ENCODE peak calls at places on chromosome 15, in seven cellular contexts. D is suprapubic skin, Y is body of pancreas, S is upper lobe of right lung, C is right lobe of liver, U is heart left ventricle, J is foreskin keratinocyte. B is an unnamed sample. For H3K27me3, the result is how much of the 10 kb centered on the place peaks cover.

GRCh38 chr15:80991446-80991845 is 1.8 kb upstream of the MESD start:
- DNase-seq in U (peak), Y (peak), J (peak), S (no peak), D (no peak), C (no peak), B (no peak)

GRCh38 chr15:68177747-68178146 is 27.4 kb downstream of the CALML4 start:
- DNase-seq in U (no peak), J (no peak), D (no peak), Y (no peak), S (no peak), C (no peak), B (no peak)

GRCh38 chr15:98440917-98441316 is 207.4 kb upstream of the IGF1R start:
- DNase-seq in Y (no peak), S (no peak), U (no peak), J (peak), C (no peak), D (no peak), B (no peak)

GRCh38 chr15:48025118-48025517 is 95.7 kb upstream of the SLC24A5 start:
- DNase-seq in C (no peak), Y (no peak), D (no peak), J (no peak), U (no peak), S (no peak), B (peak)

GRCh38 chr15:74725845-74726773 is 781 bp upstream of the CYP1A1 start:
- DNase-seq in Y (peak), J (no peak), C (peak), U (peak), S (peak), D (peak), B (peak)

GRCh38 chr15:68352401-68353062 is 75.0 kb downstream of the FEM1B start:
- DNase-seq in J (peak), C (no peak), Y (no peak), U (no peak), S (no peak), D (no peak), B (peak)

GRCh38 chr15:27826902-27827321 is 272.2 kb downstream of the OCA2 start:
- DNase-seq in C (no peak), S (no peak), D (no peak), Y (no peak), U (no peak), J (no peak), B (no peak)

GRCh38 chr15:85582076-85582718 is 201.8 kb downstream of the AKAP13 start:
- DNase-seq in Y (peak), S (peak), C (no peak), D (no peak), J (no peak), U (no peak), B (peak)

GRCh38 chr15:48710952-48711495 is 65.5 kb upstream of the FBN1 start:
- DNase-seq in Y (no peak), C (no peak), S (no peak), D (no peak), U (no peak), J (peak), B (no peak)

GRCh38 chr15:51917493-51917892 is 54.1 kb downstream of the LEO1 start:
- DNase-seq in D (no peak), Y (no peak), C (no peak), U (no peak), J (peak), S (peak), B (peak)

GRCh38 chr15:75161788-75162414 is 39.8 kb upstream of the C15orf39 start:
- DNase-seq in J (no peak), U (no peak), C (no peak), S (peak), D (peak), Y (no peak), B (no peak)

GRCh38 chr15:59632714-59633113 is 21.1 kb downstream of the GCNT3 start:
- DNase-seq in Y (no peak), S (no peak), D (no peak), J (no peak), C (no peak), U (no peak), B (no peak)

GRCh38 chr15:74821091-74821789 is 5.2 kb upstream of the CPLX3 start:
- DNase-seq in Y (no peak), C (no peak), S (no peak), J (no peak), U (no peak), D (no peak), B (no peak)

GRCh38 chr15:24823473-24823872 is 131.3 kb upstream of the SNRPN start:
- DNase-seq in U (peak), D (no peak), Y (no peak), C (no peak), S (no peak), J (no peak), B (peak)

GRCh38 chr15:92914768-92915221 is 14.7 kb downstream of the CHD2 start:
- DNase-seq in Y (no peak), U (no peak), S (no peak), J (no peak), D (no peak), C (no peak), B (no peak)

GRCh38 chr15:68232937-68233336 is 3.4 kb upstream of the CLN6 start:
- DNase-seq in S (no peak), C (no peak), J (no peak), U (no peak), Y (no peak), D (peak), B (no peak)

GRCh38 chr15:97991972-97992541 is 31.6 kb downstream of the ARRDC4 start:
- DNase-seq in U (no peak), D (no peak), J (no peak), Y (peak), S (no peak), C (no peak), B (no peak)

GRCh38 chr15:100842756-100843730 is 36.6 kb upstream of the ALDH1A3 start:
- DNase-seq in S (no peak), D (no peak), U (no peak), C (no peak), J (no peak), Y (no peak), B (no peak)

GRCh38 chr15:79164465-79164864 is 73.9 kb upstream of the RASGRF1 start:
- DNase-seq in U (no peak), D (no peak), Y (no peak), J (no peak), S (no peak), C (no peak), B (no peak)

GRCh38 chr15:61130945-61131597 is 98.0 kb downstream of the RORA start:
- DNase-seq in S (no peak), C (no peak), D (no peak), Y (no peak), U (no peak), J (no peak), B (no peak)

GRCh38 chr15:31305375-31305774 is 21.3 kb upstream of the KLF13 start:
- DNase-seq in Y (no peak), C (no peak), S (peak), D (no peak), U (peak), J (no peak), B (no peak)

GRCh38 chr15:31501074-31501473 is 174.4 kb downstream of the KLF13 start:
- DNase-seq in J (no peak), C (no peak), D (no peak), U (no peak), Y (no peak), S (no peak), B (no peak)

GRCh38 chr15:35944945-35945344 is 399.0 kb upstream of the DPH6 start:
- DNase-seq in D (no peak), C (no peak), J (no peak), Y (no peak), U (no peak), S (no peak), B (no peak)

GRCh38 chr15:98865397-98866339 is 141.9 kb downstream of the PGPEP1L start:
- DNase-seq in S (peak), U (peak), C (peak), J (peak), Y (peak), D (peak), B (peak)

GRCh38 chr15:74994236-74994635 is 1.1 kb upstream of the SCAMP5 start:
- DNase-seq in C (no peak), U (no peak), J (no peak), S (no peak), D (no peak), Y (no peak), B (no peak)

GRCh38 chr15:80832676-80833075 is 53.5 kb downstream of the CEMIP start:
- DNase-seq in U (no peak), S (no peak), J (no peak), D (no peak), Y (no peak), C (no peak), B (no peak)

GRCh38 chr15:48759921-48760320 is 50.9 kb downstream of the CEP152 start:
- DNase-seq in Y (no peak), J (peak), S (no peak), C (no peak), U (no peak), D (no peak), B (no peak)

GRCh38 chr15:71201471-71201870 is 86.2 kb downstream of the THSD4 start:
- DNase-seq in Y (no peak), D (no peak), C (no peak), J (no peak), U (no peak), S (peak), B (no peak)

GRCh38 chr15:42890161-42890913 is 30.2 kb downstream of the TTBK2 start:
- DNase-seq in Y (no peak), U (no peak), S (no peak), D (no peak), J (peak), C (no peak), B (peak)

GRCh38 chr15:39488498-39488897 is 92.4 kb upstream of the THBS1 start:
- DNase-seq in Y (no peak), J (no peak), U (peak), C (no peak), D (no peak), S (no peak), B (peak)

GRCh38 chr15:93088981-93089854 is at the start of gene RGMA:
- DNase-seq in D (no peak), J (no peak), C (no peak), U (peak), Y (peak), S (peak), B (no peak)

GRCh38 chr15:41161336-41161735 is 45.3 kb upstream of the INO80 start:
- DNase-seq in S (no peak), Y (no peak), D (no peak), U (no peak), C (no peak), J (no peak), B (no peak)

GRCh38 chr15:100930306-100930848 is 11.2 kb downstream of the LRRK1 start:
- DNase-seq in D (no peak), S (no peak), U (no peak), C (no peak), Y (no peak), J (no peak), B (no peak)

GRCh38 chr15:30885814-30886213 is 17.9 kb upstream of the FAN1 start:
- DNase-seq in U (no peak), C (no peak), J (no peak), Y (no peak), D (no peak), S (no peak), B (peak)

GRCh38 chr15:100879046-100879445 is 585 bp upstream of the ALDH1A3 start:
- DNase-seq in D (no peak), C (no peak), Y (no peak), S (no peak), U (no peak), J (no peak), B (no peak)

GRCh38 chr15:48533982-48534381 is 111.5 kb downstream of the FBN1 start:
- DNase-seq in U (no peak), C (no peak), S (no peak), J (no peak), D (no peak), Y (no peak), B (no peak)

GRCh38 chr15:83554558-83554957 is 99.4 kb upstream of the ADAMTSL3 start:
- DNase-seq in Y (no peak), U (no peak), S (no peak), C (no peak), D (no peak), J (no peak), B (no peak)
- H3K27me3 ChIP-seq in Y (under half), U (under half), S (under half), C (under half), D (under half), J (under half), B (under half)

GRCh38 chr15:66042624-66043023 is 173.3 kb downstream of the RAB11A start:
- DNase-seq in J (peak), D (no peak), C (no peak), Y (peak), S (no peak), U (no peak), B (no peak)
- H3K27me3 ChIP-seq in J (under half), D (under half), C (under half), Y (under half), S (under half), U (under half), B (under half)

GRCh38 chr15:37104413-37105392 is 4.4 kb upstream of the MEIS2 start:
- DNase-seq in C (no peak), D (no peak), Y (no peak), J (no peak), S (no peak), U (no peak), B (no peak)
- H3K27me3 ChIP-seq in C (under half), D (under half), Y (under half), J (half or more), S (under half), U (under half), B (half or more)

GRCh38 chr15:72382146-72382545 is 6.3 kb upstream of the HEXA start:
- DNase-seq in U (no peak), Y (no peak), S (no peak), C (no peak), J (no peak), D (no peak), B (no peak)

GRCh38 chr15:72379856-72380255 is 4.0 kb upstream of the HEXA start:
- DNase-seq in C (no peak), U (no peak), D (no peak), J (no peak), Y (no peak), S (no peak), B (peak)

GRCh38 chr15:72375501-72375845 is 341 bp downstream of the HEXA start:
- DNase-seq in U (no peak), D (no peak), S (no peak), C (peak), Y (peak), J (peak), B (no peak)

GRCh38 chr15:72375846-72376581 is at the start of gene HEXA:
- DNase-seq in Y (peak), J (peak), S (peak), U (peak), D (peak), C (peak), B (peak)

DNA sequence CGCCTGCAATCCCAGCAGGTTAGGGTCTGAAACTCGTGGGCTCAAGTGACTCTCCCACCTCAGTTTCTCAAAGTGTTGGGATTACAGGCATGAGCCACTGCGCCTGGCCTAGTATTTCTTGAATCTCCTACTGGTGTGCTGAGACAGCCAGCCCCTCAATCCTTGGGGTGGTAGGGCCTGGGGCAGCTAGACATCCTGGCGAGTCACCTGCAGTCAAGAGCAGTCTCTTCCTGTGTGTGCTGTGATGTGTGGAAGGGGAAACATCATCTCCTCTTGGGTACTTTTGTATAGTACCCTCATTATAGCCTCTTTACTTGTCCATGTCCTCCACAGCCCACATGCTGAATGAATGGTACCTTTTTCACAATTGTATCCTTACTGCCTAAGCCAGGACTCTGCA is 4.9 kb upstream of the HEXA start:
- DNase-seq in C (no peak), Y (no peak), S (no peak), J (no peak), U (no peak), D (no peak), B (no peak)
- H3K27me3 ChIP-seq in C (under half), Y (under half), S (under half), J (under half), U (under half), D (under half), B (under half)

DNA sequence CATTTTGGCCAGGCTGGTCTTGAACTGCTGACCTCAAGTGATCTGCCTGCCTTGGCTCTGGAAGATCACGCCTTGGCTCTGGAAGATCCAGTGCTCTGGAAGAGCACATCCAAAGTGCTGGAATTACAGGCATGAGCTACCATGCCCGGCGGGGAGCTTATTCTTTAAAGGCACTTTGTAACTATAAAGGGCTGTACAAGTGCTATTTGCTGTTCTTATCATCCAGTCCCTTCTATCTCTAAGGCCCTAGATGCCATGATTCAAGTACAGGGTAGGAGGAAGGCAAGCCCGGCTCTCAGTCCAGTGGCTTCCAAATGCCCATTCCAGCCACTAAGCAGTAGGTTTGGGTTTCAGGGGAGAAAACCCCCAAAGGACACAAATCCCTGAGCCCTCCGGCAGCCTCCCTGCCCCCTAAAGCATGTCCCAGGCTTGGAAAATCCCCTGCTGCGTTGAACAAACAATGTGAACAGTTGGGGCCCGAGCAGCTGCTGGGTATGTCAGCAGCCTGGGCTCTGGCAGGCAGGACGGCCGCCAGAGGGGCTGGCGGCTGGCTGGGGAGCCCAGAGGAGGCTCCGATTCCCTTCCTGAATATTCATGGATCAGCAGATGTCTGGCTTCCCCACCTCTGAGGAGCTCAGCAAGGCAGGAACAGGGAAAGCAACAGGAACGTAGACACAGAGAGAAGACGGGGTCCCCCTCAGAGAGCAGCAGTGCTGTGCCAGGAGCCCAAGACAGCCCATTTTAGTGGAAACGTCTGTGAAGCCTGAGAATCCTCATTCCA is 7.7 kb downstream of the IGDCC4 start:
- DNase-seq in J (no peak), D (no peak), S (no peak), Y (peak), U (no peak), C (no peak), B (no peak)
- H3K27me3 ChIP-seq in J (under half), D (under half), S (under half), Y (under half), U (under half), C (under half), B (under half)

DNA sequence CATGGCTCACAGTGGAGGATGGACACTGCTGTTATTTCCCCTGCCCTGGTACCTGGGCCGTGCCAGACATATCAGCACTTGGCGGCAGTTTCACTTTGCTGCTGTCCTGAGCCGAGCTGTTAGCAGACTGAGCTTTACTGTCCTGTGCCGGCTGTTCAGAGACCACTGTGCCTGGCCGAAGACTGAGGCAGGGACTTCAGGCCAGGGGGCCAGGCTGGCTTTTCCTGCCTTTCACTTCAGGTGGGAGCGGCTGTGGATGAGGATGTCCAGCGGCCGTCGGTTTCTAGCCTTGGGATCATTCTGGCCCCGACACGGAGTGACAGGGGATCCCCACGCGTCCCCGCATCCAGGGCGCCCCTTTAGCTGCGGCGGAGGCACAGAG is 1.0 kb downstream of the ATP10A start:
- DNase-seq in Y (no peak), D (no peak), S (peak), C (peak), J (no peak), U (no peak), B (no peak)
- H3K27me3 ChIP-seq in Y (under half), D (under half), S (under half), C (under half), J (under half), U (under half), B (under half)

DNA sequence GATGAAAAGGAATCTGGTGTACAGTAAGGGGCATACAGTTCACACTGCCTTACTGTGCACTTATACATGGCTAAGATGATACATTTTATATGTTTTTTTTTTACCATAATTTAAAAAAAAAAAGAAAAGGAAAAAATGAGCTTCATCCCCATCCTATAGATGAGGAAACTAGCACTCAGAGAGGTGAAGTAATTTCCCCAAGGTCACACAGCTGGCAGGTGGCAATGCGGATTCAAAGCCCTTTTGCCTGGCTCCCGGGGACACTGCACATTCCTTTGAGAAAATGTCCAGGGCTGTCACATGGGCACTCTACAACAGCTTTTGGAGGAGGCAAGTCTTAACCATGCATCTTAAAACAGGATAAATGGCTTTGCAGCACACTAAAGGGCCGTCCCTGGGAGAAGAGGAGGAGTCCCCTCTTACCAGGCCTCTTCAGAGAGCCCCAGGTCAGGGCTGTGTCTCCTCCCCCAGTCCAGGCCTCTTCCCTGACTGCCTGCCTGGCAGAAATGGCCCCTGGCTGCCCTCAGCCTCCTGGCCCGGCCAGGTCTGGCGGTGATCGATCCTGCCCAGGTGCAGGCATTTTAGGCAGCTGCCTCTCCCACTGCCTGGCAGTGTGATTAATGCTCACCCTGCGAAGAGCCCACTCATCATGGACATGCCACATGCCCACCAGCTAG is 95.1 kb upstream of the LINGO1 start:
- DNase-seq in Y (no peak), C (no peak), U (no peak), J (no peak), D (no peak), S (no peak), B (no peak)
- H3K27me3 ChIP-seq in Y (under half), C (under half), U (under half), J (under half), D (under half), S (under half), B (under half)

DNA sequence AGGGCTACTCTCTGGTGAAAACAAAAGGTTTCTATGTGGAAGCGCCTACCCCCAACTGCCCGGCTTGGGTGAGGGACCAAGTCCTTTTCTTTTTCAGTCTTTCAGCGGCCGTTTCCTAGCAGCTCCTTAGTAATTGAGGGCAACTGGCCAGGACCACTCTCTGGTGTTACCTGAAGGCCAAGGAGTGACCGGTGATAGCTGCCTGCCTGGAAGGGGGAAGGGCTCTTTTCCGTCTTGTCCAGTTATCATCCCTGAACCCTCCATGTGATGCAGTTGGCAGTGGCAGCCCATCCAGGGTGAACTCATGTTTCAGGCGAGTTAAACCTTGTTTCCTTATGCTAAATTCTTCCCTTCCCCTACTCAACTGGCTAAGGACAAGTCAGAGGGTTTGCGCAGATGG is 33.3 kb downstream of the RHCG start:
- DNase-seq in C (no peak), S (peak), U (no peak), Y (peak), J (no peak), D (no peak), B (no peak)
- H3K27me3 ChIP-seq in C (under half), S (under half), U (under half), Y (under half), J (under half), D (under half), B (under half)